ENCODE peak calls at places on chromosomes 6 and 20, in four cellular contexts. One of them, this sample, is unnamed.

GRCh38 chr6:36127462-36128016 is 2.8 kb upstream of the MAPK13 start:
- DNase-seq in NCI-H1092 treated with DMSO at 0.1 percent for 48 hours: no peak
- DNase-seq in occipital lobe: no peak
- DNase-seq in omental fat pad: peak; percentile 44
- DNase-seq in this sample: no peak

GRCh38 chr6:24357336-24358218 is at the start of gene DCDC2:
- DNase-seq in NCI-H1092 treated with DMSO at 0.1 percent for 48 hours: peak; percentile 6
- DNase-seq in occipital lobe: peak; percentile 9
- DNase-seq in omental fat pad: no peak
- DNase-seq in this sample: peak; percentile 80

GRCh38 chr20:17295991-17296390 is 69.2 kb downstream of the PCSK2 start:
- DNase-seq in NCI-H1092 treated with DMSO at 0.1 percent for 48 hours: no peak
- DNase-seq in occipital lobe: no peak
- DNase-seq in omental fat pad: no peak
- DNase-seq in this sample: no peak

GRCh38 chr6:106511274-106512047 is 117.8 kb downstream of the RTN4IP1 start:
- DNase-seq in NCI-H1092 treated with DMSO at 0.1 percent for 48 hours: no peak
- DNase-seq in occipital lobe: no peak
- DNase-seq in omental fat pad: no peak
- DNase-seq in this sample: no peak

GRCh38 chr20:3674995-3675900 is 6.6 kb downstream of the ADAM33 start:
- DNase-seq in NCI-H1092 treated with DMSO at 0.1 percent for 48 hours: no peak
- DNase-seq in occipital lobe: no peak
- DNase-seq in omental fat pad: no peak
- DNase-seq in this sample: no peak

GRCh38 chr6:29976588-29977424 is 34.5 kb downstream of the HLA-A start:
- DNase-seq in NCI-H1092 treated with DMSO at 0.1 percent for 48 hours: peak; percentile 57
- DNase-seq in occipital lobe: peak; percentile 52
- DNase-seq in omental fat pad: peak; percentile 73
- DNase-seq in this sample: peak; percentile 67

GRCh38 chr20:10291564-10292240 is 73.1 kb downstream of the SNAP25 start:
- DNase-seq in NCI-H1092 treated with DMSO at 0.1 percent for 48 hours: no peak
- DNase-seq in occipital lobe: no peak
- DNase-seq in omental fat pad: no peak
- DNase-seq in this sample: no peak

GRCh38 chr6:123333000-123333756 is 303.6 kb downstream of the TRDN start:
- DNase-seq in NCI-H1092 treated with DMSO at 0.1 percent for 48 hours: no peak
- DNase-seq in occipital lobe: no peak
- DNase-seq in omental fat pad: no peak
- DNase-seq in this sample: no peak

GRCh38 chr6:114989279-114989964 is 646.6 kb upstream of the HS3ST5 start:
- DNase-seq in NCI-H1092 treated with DMSO at 0.1 percent for 48 hours: no peak
- DNase-seq in occipital lobe: no peak
- DNase-seq in omental fat pad: no peak
- DNase-seq in this sample: no peak

GRCh38 chr6:72218125-72218524 is 331.8 kb downstream of the RIMS1 start:
- DNase-seq in NCI-H1092 treated with DMSO at 0.1 percent for 48 hours: no peak
- DNase-seq in occipital lobe: peak; percentile 14
- DNase-seq in omental fat pad: no peak
- DNase-seq in this sample: peak; percentile 3

GRCh38 chr20:6766433-6766832 is 1.1 kb upstream of the BMP2 start:
- DNase-seq in NCI-H1092 treated with DMSO at 0.1 percent for 48 hours: no peak
- DNase-seq in occipital lobe: no peak
- DNase-seq in omental fat pad: no peak
- DNase-seq in this sample: no peak

GRCh38 chr6:81997091-81997926 is 244.8 kb upstream of the TENT5A start:
- DNase-seq in NCI-H1092 treated with DMSO at 0.1 percent for 48 hours: no peak
- DNase-seq in occipital lobe: no peak
- DNase-seq in omental fat pad: no peak
- DNase-seq in this sample: no peak

GRCh38 chr6:152462716-152463115 is 174.4 kb downstream of the SYNE1 start:
- DNase-seq in NCI-H1092 treated with DMSO at 0.1 percent for 48 hours: no peak
- DNase-seq in occipital lobe: no peak
- DNase-seq in omental fat pad: no peak
- DNase-seq in this sample: no peak

GRCh38 chr6:152002306-152002705 is 194.8 kb downstream of the ESR1 start:
- DNase-seq in NCI-H1092 treated with DMSO at 0.1 percent for 48 hours: no peak
- DNase-seq in occipital lobe: no peak
- DNase-seq in omental fat pad: no peak
- DNase-seq in this sample: no peak

GRCh38 chr6:88725111-88725711 is 238.2 kb downstream of the RNGTT start:
- DNase-seq in NCI-H1092 treated with DMSO at 0.1 percent for 48 hours: no peak
- DNase-seq in occipital lobe: no peak
- DNase-seq in omental fat pad: no peak
- DNase-seq in this sample: no peak

GRCh38 chr6:152750694-152751093 is at the start of gene VIP:
- DNase-seq in NCI-H1092 treated with DMSO at 0.1 percent for 48 hours: no peak
- DNase-seq in occipital lobe: no peak
- DNase-seq in omental fat pad: no peak
- DNase-seq in this sample: no peak

GRCh38 chr6:121393711-121394110 is 41.7 kb upstream of the GJA1 start:
- DNase-seq in NCI-H1092 treated with DMSO at 0.1 percent for 48 hours: no peak
- DNase-seq in occipital lobe: no peak
- DNase-seq in omental fat pad: no peak
- DNase-seq in this sample: no peak

GRCh38 chr6:136087986-136088385 is 162.1 kb downstream of the MTFR2 start:
- DNase-seq in NCI-H1092 treated with DMSO at 0.1 percent for 48 hours: no peak
- DNase-seq in occipital lobe: no peak
- DNase-seq in omental fat pad: no peak
- DNase-seq in this sample: no peak

GRCh38 chr20:35947489-35947888 is 6.8 kb downstream of the SCAND1 start:
- DNase-seq in NCI-H1092 treated with DMSO at 0.1 percent for 48 hours: no peak
- DNase-seq in occipital lobe: no peak
- DNase-seq in omental fat pad: no peak
- DNase-seq in this sample: no peak

GRCh38 chr20:38050691-38051090 is 17.1 kb downstream of the RPRD1B start:
- DNase-seq in NCI-H1092 treated with DMSO at 0.1 percent for 48 hours: no peak
- DNase-seq in occipital lobe: no peak
- DNase-seq in omental fat pad: no peak
- DNase-seq in this sample: no peak

GRCh38 chr6:37172991-37173572 is 3.1 kb downstream of the PIM1 start:
- DNase-seq in NCI-H1092 treated with DMSO at 0.1 percent for 48 hours: no peak
- DNase-seq in occipital lobe: no peak
- DNase-seq in omental fat pad: no peak
- DNase-seq in this sample: no peak

GRCh38 chr20:62143118-62143975 is at the start of the genes PSMA7 and SS18L1:
- DNase-seq in NCI-H1092 treated with DMSO at 0.1 percent for 48 hours: peak; percentile 79
- DNase-seq in occipital lobe: peak; percentile 78
- DNase-seq in omental fat pad: no peak
- DNase-seq in this sample: no peak

GRCh38 chr20:47576516-47577033 is 74.9 kb downstream of the NCOA3 start:
- DNase-seq in NCI-H1092 treated with DMSO at 0.1 percent for 48 hours: peak; percentile 90
- DNase-seq in occipital lobe: no peak
- DNase-seq in omental fat pad: no peak
- DNase-seq in this sample: peak; percentile 40

GRCh38 chr20:9999660-10000059 is 35.1 kb upstream of the ANKEF1 start:
- DNase-seq in NCI-H1092 treated with DMSO at 0.1 percent for 48 hours: no peak
- DNase-seq in occipital lobe: no peak
- DNase-seq in omental fat pad: no peak
- DNase-seq in this sample: no peak

GRCh38 chr6:42507901-42508300 is 55.9 kb upstream of the UBR2 start:
- DNase-seq in NCI-H1092 treated with DMSO at 0.1 percent for 48 hours: no peak
- DNase-seq in occipital lobe: no peak
- DNase-seq in omental fat pad: no peak
- DNase-seq in this sample: no peak

GRCh38 chr20:23515250-23515939 is 24.5 kb downstream of the CST8 start:
- DNase-seq in NCI-H1092 treated with DMSO at 0.1 percent for 48 hours: no peak
- DNase-seq in occipital lobe: no peak
- DNase-seq in omental fat pad: no peak
- DNase-seq in this sample: no peak

GRCh38 chr6:46407785-46408530 is 83.3 kb downstream of the RCAN2 start:
- DNase-seq in NCI-H1092 treated with DMSO at 0.1 percent for 48 hours: no peak
- DNase-seq in occipital lobe: no peak
- DNase-seq in omental fat pad: no peak
- DNase-seq in this sample: no peak

GRCh38 chr6:64984947-64985346 is 722.1 kb downstream of the EYS start:
- DNase-seq in NCI-H1092 treated with DMSO at 0.1 percent for 48 hours: no peak
- DNase-seq in occipital lobe: no peak
- DNase-seq in omental fat pad: no peak
- DNase-seq in this sample: peak; percentile 16

GRCh38 chr6:34143884-34144580 is 1.9 kb downstream of the GRM4 start:
- DNase-seq in NCI-H1092 treated with DMSO at 0.1 percent for 48 hours: peak; percentile 55
- DNase-seq in occipital lobe: no peak
- DNase-seq in omental fat pad: no peak
- DNase-seq in this sample: peak; percentile 78

This sample was measured in NCI-H748 treated with DMSO at 0.1 percent for 48 hours.